ENCODE peak calls at places on chromosomes 12 and 14, in eight cellular contexts. O, D, B, C, V, J, M and L are unnamed samples.

GRCh38 chr12:60487284-60487683 is 891.5 kb downstream of the SLC16A7 start:
- DNase-seq in D (no peak), J (no peak), O (no peak), V (no peak), M (no peak), C (no peak), B (no peak), L (no peak)

GRCh38 chr12:76489737-76490136 is 69.8 kb downstream of the OSBPL8 start:
- DNase-seq in J (no peak), M (no peak), B (no peak), D (no peak), C (no peak), O (no peak), V (no peak), L (no peak)

GRCh38 chr14:99737451-99737951 is 53.4 kb downstream of the CYP46A1 start:
- DNase-seq in D (no peak), V (peak), J (no peak), M (no peak), O (no peak), C (peak), B (no peak), L (no peak)

GRCh38 chr12:120361506-120362208 is 7.3 kb downstream of the MSI1 start:
- DNase-seq in B (no peak), O (peak), D (peak), M (no peak), C (peak), V (peak), J (no peak), L (peak)

GRCh38 chr12:2198088-2198501 is 145.3 kb downstream of the CACNA1C start:
- DNase-seq in M (no peak), V (no peak), J (peak), C (no peak), O (peak), D (peak), B (no peak), L (no peak)

GRCh38 chr12:122336015-122336946 is 70.0 kb upstream of the VPS33A start:
- DNase-seq in C (no peak), J (no peak), V (peak), M (peak), B (no peak), D (no peak), O (no peak), L (peak)

GRCh38 chr12:70052931-70053497 is 190.2 kb upstream of the CNOT2 start:
- DNase-seq in J (no peak), M (peak), D (no peak), V (no peak), B (peak), C (peak), O (no peak), L (no peak)

GRCh38 chr12:2118481-2119255 is 65.9 kb downstream of the CACNA1C start:
- DNase-seq in M (no peak), O (no peak), V (no peak), D (no peak), B (no peak), J (no peak), C (no peak), L (no peak)

GRCh38 chr14:64112859-64113258 is 181.3 kb downstream of the ESR2 start:
- DNase-seq in D (no peak), B (no peak), M (no peak), V (no peak), J (no peak), C (peak), O (no peak), L (no peak)

GRCh38 chr12:124000111-124000510 is 27.1 kb downstream of the ZNF664 start:
- DNase-seq in O (no peak), J (no peak), M (no peak), V (no peak), C (no peak), B (no peak), D (no peak), L (no peak)

GRCh38 chr14:103905861-103906456 is 22.3 kb upstream of the TDRD9 start:
- DNase-seq in C (no peak), D (no peak), O (peak), J (no peak), V (no peak), M (peak), B (no peak), L (peak)
- TF ChIP-seq CTCF in C (no peak), D (no peak), O (peak), J (no peak), V (peak), M (peak), B (no peak), L (peak)

GRCh38 chr12:45214739-45215418 is 1.0 kb upstream of the ANO6 start:
- DNase-seq in D (no peak), V (no peak), O (no peak), C (no peak), B (no peak), J (no peak), M (no peak), L (no peak)

GRCh38 chr12:45216297-45216982 is 545 bp downstream of the ANO6 start:
- DNase-seq in J (no peak), D (peak), B (no peak), C (peak), V (peak), M (peak), O (peak), L (peak)

GRCh38 chr12:45214071-45214470 is 1.8 kb upstream of the ANO6 start:
- DNase-seq in V (no peak), D (no peak), B (no peak), J (no peak), O (no peak), M (no peak), C (no peak), L (no peak)

GRCh38 chr12:45216983-45217485 is 1.1 kb downstream of the ANO6 start:
- DNase-seq in B (no peak), J (no peak), C (no peak), O (no peak), V (no peak), M (no peak), D (no peak), L (no peak)

GRCh38 chr12:45215419-45216296 is at the start of gene ANO6:
- DNase-seq in M (peak), B (peak), V (peak), D (peak), C (peak), J (no peak), O (peak), L (peak)
- TF ChIP-seq CTCF in M (peak), B (peak), V (peak), D (no peak), C (no peak), J (peak), O (no peak), L (no peak)

GRCh38 chr14:106681161-106681955 is 1155.0 kb downstream of the TMEM121 start:
- DNase-seq in C (no peak), D (no peak), B (no peak), O (no peak), J (no peak), M (no peak), V (no peak), L (no peak)
- TF ChIP-seq CTCF in C (no peak), D (no peak), B (peak), O (no peak), J (no peak), M (no peak), V (no peak), L (no peak)

DNA sequence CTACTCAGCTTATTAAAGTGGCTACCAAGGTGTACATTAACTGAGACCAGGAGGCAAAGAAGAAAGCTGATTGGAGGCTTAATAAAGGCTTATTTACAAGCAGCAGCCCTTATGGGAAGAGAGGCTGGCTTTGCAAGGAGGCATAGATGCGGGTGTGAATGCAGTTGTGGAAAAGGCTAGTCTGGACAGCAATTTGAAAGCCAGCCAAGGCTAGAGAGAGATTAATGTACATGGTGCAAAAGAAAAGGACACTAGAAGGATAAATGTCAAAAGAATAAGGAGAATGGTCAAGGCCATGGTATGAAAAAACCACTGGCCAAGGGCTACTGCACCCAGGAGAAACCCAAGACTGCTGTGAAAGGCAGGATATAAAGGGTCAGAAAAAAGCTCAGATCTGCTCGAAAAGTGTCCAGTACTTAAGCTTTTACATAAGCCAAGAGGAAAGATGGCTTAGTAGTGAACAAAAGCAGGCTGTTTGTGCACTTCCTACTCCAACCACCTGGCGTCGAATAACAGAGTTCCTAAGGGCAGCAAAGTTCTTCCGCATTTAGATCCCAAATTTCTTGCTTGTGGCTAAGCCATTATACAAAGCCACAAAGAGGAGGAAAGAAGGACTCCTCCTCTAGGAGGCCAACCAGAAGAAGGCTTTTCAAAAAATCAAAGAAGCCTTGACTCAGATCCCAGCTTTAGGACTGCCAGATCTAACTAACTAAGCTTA is 24.0 kb downstream of the KLRK1 start:
- DNase-seq in C (no peak), V (no peak), J (no peak), M (peak), D (no peak), B (no peak), O (no peak), L (no peak)
- TF ChIP-seq CTCF in C (no peak), V (peak), J (peak), M (peak), D (peak), B (no peak), O (peak), L (no peak)

GRCh38 chr14:104229621-104230041 is 91.2 kb downstream of the KIF26A start:
- DNase-seq in B (no peak), C (peak), J (no peak), M (no peak), V (no peak), O (no peak), D (no peak), L (no peak)

GRCh38 chr14:104228716-104229620 is 90.6 kb downstream of the KIF26A start:
- DNase-seq in D (no peak), J (no peak), C (no peak), M (no peak), O (no peak), B (no peak), V (no peak), L (peak)

GRCh38 chr14:104230946-104231345 is 92.6 kb downstream of the KIF26A start:
- DNase-seq in D (no peak), C (no peak), V (no peak), O (no peak), J (no peak), B (peak), M (no peak), L (no peak)

GRCh38 chr14:104232070-104232484 is 93.7 kb downstream of the KIF26A start:
- DNase-seq in D (no peak), V (no peak), J (no peak), O (no peak), B (no peak), M (no peak), C (no peak), L (no peak)

GRCh38 chr14:104230119-104230885 is 91.9 kb downstream of the KIF26A start:
- DNase-seq in O (no peak), M (no peak), C (no peak), D (no peak), B (no peak), V (no peak), J (no peak), L (peak)
- TF ChIP-seq CTCF in O (no peak), M (no peak), C (no peak), D (no peak), B (no peak), V (no peak), J (no peak), L (no peak)

GRCh38 chr12:52425466-52425865 is 8.7 kb downstream of the KRT75 start:
- DNase-seq in J (no peak), M (no peak), D (no peak), O (no peak), V (no peak), B (no peak), C (no peak), L (no peak)

GRCh38 chr12:52426034-52426433 is 8.1 kb downstream of the KRT75 start:
- DNase-seq in C (no peak), V (no peak), M (no peak), J (no peak), B (no peak), O (no peak), D (no peak), L (no peak)

GRCh38 chr12:52427083-52427482 is 7.1 kb downstream of the KRT75 start:
- DNase-seq in J (no peak), C (no peak), M (no peak), B (no peak), V (no peak), D (no peak), O (no peak), L (no peak)

GRCh38 chr12:52423661-52424503 is 10.3 kb downstream of the KRT75 start:
- DNase-seq in C (no peak), V (no peak), M (no peak), D (no peak), O (no peak), B (no peak), J (no peak), L (no peak)

GRCh38 chr12:52428121-52428520 is 6.0 kb downstream of the KRT75 start:
- DNase-seq in B (no peak), D (no peak), M (no peak), V (no peak), O (peak), J (no peak), C (no peak), L (no peak)
- TF ChIP-seq CTCF in B (no peak), D (no peak), M (no peak), V (no peak), O (peak), J (no peak), C (no peak), L (no peak)

DNA sequence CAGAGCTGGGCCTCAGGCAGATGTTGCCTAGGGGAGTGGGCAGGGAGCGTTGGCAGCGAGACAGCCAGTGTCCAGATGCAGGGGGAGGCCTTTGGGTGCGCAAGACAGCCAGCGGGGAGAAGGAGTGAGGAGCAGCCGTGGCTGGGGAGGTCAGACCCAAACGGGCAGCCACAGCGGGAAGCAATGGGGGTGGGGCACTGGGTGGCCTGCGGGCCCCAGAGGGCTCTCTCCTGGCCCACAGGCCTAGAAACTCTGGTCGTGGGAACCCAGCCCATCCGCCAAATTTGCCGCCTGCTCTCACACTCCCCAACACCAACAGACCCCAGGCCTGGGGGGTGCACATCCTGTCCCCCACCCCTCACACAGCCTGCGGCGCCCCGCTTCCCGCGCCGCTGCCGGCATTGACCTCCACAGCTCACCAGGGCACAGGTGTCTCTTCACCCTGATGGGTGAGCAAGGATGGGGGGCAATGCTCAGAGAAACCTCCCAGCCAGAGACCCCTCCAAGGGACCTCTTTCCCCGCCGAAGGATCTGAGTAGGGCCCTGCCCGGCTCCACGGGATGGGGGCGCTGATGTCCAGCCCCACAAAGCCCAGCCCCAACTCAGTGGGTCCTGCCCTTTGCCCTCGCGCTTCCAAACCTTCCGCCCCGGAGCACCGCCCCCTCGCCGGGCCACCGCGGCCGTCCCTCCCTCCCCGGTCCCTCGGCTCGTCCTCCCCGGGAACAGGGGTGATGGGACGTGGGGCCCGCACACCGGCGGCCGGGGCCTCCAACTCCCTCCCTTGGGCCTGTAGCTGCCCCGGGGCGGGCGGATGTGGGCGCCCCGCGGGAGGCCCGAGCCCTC is 781 bp downstream of the HDAC7 start:
- DNase-seq in B (no peak), D (peak), C (peak), O (peak), M (no peak), V (peak), J (no peak), L (peak)
- TF ChIP-seq CTCF in B (peak), D (no peak), C (no peak), O (peak), M (no peak), V (peak), J (no peak), L (no peak)

GRCh38 chr12:88306471-88307069 is 164.5 kb downstream of the TMTC3 start:
- DNase-seq in D (no peak), C (no peak), O (no peak), J (no peak), B (no peak), M (no peak), V (no peak), L (no peak)

GRCh38 chr12:88310069-88310468 is 168.0 kb downstream of the TMTC3 start:
- DNase-seq in B (no peak), V (peak), J (no peak), D (no peak), O (no peak), M (no peak), C (no peak), L (peak)

GRCh38 chr12:88310666-88311065 is 168.6 kb downstream of the TMTC3 start:
- DNase-seq in J (no peak), C (no peak), B (no peak), M (no peak), O (no peak), V (no peak), D (no peak), L (no peak)

GRCh38 chr12:88309546-88309945 is 167.4 kb downstream of the TMTC3 start:
- DNase-seq in C (no peak), M (no peak), O (no peak), J (no peak), D (no peak), B (no peak), V (no peak), L (no peak)

DNA sequence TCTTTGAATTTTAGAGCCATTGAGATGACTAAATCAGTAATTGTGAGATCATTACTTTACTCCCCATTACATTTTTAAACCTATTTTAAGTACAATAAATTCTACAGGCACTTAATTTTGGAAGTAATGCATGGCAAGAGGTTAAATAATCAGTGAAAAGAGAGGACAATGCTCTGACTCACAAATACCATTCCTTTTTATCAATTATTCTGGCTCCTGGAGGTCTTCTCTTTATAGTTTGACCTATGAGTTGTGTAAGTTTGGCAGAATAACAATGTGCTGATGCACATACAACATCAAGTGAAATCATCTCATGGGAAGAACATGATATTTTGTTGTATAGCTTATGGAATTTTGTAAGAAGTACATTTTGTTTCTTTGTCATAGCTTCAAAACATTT is 166.7 kb downstream of the TMTC3 start:
- DNase-seq in C (no peak), O (no peak), J (no peak), B (no peak), M (no peak), D (no peak), V (no peak), L (no peak)
- TF ChIP-seq CTCF in C (no peak), O (no peak), J (no peak), B (no peak), M (no peak), D (no peak), V (no peak), L (no peak)

DNA sequence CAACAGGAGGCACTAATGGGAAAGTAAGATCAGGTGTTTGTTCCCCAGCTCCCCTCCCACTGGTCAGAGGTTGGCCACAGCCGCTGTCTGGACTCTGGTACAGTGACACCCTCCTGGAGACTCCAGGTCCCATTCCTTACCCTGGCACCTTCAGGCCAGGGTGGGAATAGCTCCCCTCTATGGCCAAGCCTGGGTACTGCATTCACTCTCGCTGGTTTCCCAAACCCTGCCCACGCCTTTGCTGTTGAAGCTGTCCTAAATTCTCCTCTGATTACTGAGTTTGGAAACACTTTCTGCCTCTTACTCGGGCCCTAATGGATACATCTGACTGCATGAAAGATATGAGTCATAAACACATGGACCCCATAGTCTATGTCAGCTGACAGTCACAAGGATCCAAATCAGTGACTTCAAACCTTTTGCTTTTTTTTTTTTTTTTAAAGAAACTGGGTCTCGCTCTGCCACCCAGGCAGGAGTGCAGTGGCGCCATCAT is 17.9 kb downstream of the HRK start:
- DNase-seq in C (no peak), D (no peak), M (no peak), O (peak), J (no peak), B (no peak), V (no peak), L (no peak)
- TF ChIP-seq CTCF in C (peak), D (no peak), M (peak), O (peak), J (peak), B (peak), V (peak), L (peak)

DNA sequence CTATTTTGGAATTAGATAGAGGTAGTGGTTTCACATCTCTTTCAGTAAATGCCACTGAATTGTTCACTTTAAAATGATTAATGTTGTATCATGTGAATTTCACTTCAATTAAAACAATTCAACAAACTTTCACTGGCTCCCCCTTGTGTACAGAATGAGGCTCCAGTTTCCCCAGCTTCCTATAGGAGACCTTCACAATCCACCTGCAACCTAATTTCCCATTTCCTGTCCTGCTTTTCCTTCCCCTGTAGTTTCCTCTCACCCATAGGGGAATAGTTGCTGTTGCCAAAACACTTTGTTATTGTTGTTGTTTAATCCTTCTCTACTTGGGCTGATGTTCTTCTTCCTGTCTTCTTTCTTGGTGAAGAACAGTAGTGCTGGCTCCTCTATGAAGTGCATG is 59.8 kb downstream of the NPAS3 start:
- DNase-seq in O (no peak), B (no peak), M (no peak), D (no peak), V (no peak), C (no peak), J (no peak), L (no peak)
- TF ChIP-seq CTCF in O (peak), B (peak), M (peak), D (no peak), V (peak), C (no peak), J (peak), L (no peak)